ENCODE peak calls at places on chromosomes 2 and 18, in six cellular contexts. M is IMR-90, R is H1, D is neuronal stem cell, B is trophoblast cell, N is mesenchymal stem cell. W is an unnamed sample.

GRCh38 chr18:60466671-60467070 is 94.1 kb upstream of the MC4R start:
- DNase-seq in M (no peak), R (no peak), D (no peak), B (peak; percentile 64), N (no peak), W (no peak)

GRCh38 chr2:110957267-110957666 is 163.4 kb upstream of the BCL2L11 start:
- DNase-seq in M (no peak), R (no peak), D (no peak), B (no peak), N (no peak), W (no peak)

GRCh38 chr2:166792808-166793207 is 95.5 kb upstream of the XIRP2 start:
- DNase-seq in M (no peak), R (no peak), D (no peak), B (peak; percentile 1), N (no peak), W (no peak)

GRCh38 chr18:14976736-14977430 is 228.9 kb downstream of the ANKRD30B start:
- DNase-seq in M (no peak), R (no peak), D (no peak), B (peak; percentile 24), N (no peak), W (peak; percentile 8)

GRCh38 chr18:13313006-13313661 is 94.6 kb downstream of the LDLRAD4 start:
- DNase-seq in M (no peak), R (no peak), D (no peak), B (no peak), N (no peak), W (no peak)

GRCh38 chr2:56682397-56682760 is 498.6 kb downstream of the CCDC85A start:
- DNase-seq in M (no peak), R (no peak), D (no peak), B (no peak), N (peak; percentile 24), W (no peak)

GRCh38 chr2:191318729-191319078 is 73.5 kb downstream of the MYO1B start:
- DNase-seq in M (peak; percentile 85), R (no peak), D (peak; percentile 31), B (peak; percentile 53), N (peak; percentile 86), W (peak; percentile 86)

GRCh38 chr2:240200230-240201051 is 60.0 kb upstream of the OTOS start:
- DNase-seq in M (peak; percentile 6), R (peak; percentile 13), D (no peak), B (no peak), N (no peak), W (no peak)

GRCh38 chr2:191620144-191620543 is 57.8 kb upstream of the NABP1 start:
- DNase-seq in M (peak; percentile 64), R (no peak), D (no peak), B (peak; percentile 94), N (no peak), W (no peak)

GRCh38 chr18:63161728-63162195 is 157.8 kb downstream of the BCL2 start:
- DNase-seq in M (peak; percentile 93), R (no peak), D (no peak), B (peak; percentile 90), N (peak; percentile 93), W (no peak)
- H3K4me2 ChIP-seq in M (peak overlapping the region; percentile 38), R (no peak overlapping the region), D (no peak overlapping the region), B (no peak overlapping the region), N (no peak overlapping the region), W (no peak overlapping the region)

DNA sequence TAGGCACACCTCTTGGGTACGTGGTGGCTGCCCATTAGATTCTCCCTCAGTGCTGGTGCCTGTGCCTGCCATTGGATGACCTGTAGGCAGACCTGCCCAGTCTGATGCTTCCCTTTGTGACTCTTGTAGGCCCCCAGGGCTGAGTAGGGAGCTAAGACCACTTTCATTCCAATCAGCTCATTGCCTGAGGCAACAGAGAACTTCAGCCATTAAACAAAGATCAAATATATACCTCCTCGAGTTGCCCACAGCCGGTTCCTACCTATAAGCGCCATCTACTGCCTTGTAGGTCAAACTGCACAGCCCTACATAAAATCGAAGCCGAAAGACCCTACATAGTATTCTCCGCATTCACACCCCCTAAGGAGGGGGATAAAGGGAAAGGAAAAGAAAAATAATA is 184.6 kb downstream of the ETAA1 start:
- DNase-seq in M (no peak), R (peak; percentile 57), D (no peak), B (no peak), N (no peak), W (peak; percentile 82)
- H4K8ac ChIP-seq in M (no peak overlapping the region), R (peak overlapping the region; percentile 97), D (no peak overlapping the region), B (no peak overlapping the region), N (no peak overlapping the region), W (no peak overlapping the region)

GRCh38 chr18:26415041-26415440 is 133.3 kb downstream of the KCTD1 start:
- DNase-seq in M (no peak), R (no peak), D (no peak), B (no peak), N (no peak), W (no peak)
- H3K4me3 ChIP-seq in M (no peak overlapping the region), R (no peak overlapping the region), D (no peak overlapping the region), B (no peak overlapping the region), N (no peak overlapping the region), W (no peak overlapping the region)

GRCh38 chr2:200397785-200398184 is 91.3 kb downstream of the SPATS2L start:
- DNase-seq in M (peak; percentile 64), R (no peak), D (no peak), B (no peak), N (peak; percentile 15), W (no peak)
- H3K4me2 ChIP-seq in M (peak overlapping the region; percentile 10), R (no peak overlapping the region), D (no peak overlapping the region), B (no peak overlapping the region), N (no peak overlapping the region), W (no peak overlapping the region)

GRCh38 chr2:15874311-15874710 is 66.0 kb upstream of the MYCN start:
- DNase-seq in M (no peak), R (no peak), D (no peak), B (peak; percentile 77), N (no peak), W (peak; percentile 51)
- H4K8ac ChIP-seq in M (no peak overlapping the region), R (no peak overlapping the region), D (no peak overlapping the region), B (no peak overlapping the region), N (no peak overlapping the region), W (no peak overlapping the region)

DNA sequence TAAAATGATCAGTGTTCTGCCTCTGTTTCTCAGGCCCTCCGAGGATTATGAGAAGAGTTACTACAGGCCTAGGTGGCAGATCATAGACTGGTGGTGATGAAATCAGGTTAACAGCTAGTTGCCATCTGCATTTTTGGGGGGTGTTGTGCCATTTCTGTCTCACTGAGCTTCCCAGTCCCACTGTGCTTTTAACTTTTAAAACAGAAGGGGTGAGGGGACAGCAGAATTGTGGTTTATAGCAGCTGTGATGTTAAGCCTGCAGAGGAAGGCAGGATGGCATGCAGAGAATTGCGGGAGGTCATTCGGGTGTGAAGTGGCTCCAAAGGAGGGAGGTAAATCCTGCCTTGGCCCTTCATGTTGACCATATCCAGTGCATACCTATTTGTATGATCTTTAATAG is 5.0 kb downstream of the CAB39 start:
- DNase-seq in M (no peak), R (no peak), D (peak; percentile 12), B (no peak), N (peak; percentile 34), W (peak; percentile 85)
- H3K4me3 ChIP-seq in M (no peak overlapping the region), R (no peak overlapping the region), D (no peak overlapping the region), B (no peak overlapping the region), N (no peak overlapping the region), W (no peak overlapping the region)

DNA sequence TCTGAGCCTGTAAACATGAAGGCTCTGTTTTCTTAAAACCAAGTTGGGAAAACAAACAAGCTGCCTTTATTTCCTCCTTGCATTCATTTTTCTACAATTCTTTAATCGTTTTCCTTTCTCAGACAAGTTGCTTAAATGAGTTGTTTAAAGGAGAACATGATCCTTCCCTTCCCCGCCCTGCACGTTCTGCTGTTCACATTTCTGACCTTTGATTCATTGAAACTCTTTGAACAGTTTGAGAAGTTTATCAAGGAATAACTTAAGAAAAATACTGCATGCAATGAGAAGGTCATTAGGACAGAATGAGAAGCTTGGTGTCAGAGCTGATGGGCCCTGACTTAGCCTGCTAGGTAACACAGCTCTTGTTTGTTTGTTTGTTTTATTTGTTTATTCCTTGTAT is 181.6 kb downstream of the PARD3B start:
- DNase-seq in M (peak; percentile 13), R (no peak), D (no peak), B (no peak), N (no peak), W (no peak)
- H3K4me2 ChIP-seq in M (peak overlapping the region; percentile 29), R (no peak overlapping the region), D (no peak overlapping the region), B (no peak overlapping the region), N (no peak overlapping the region), W (no peak overlapping the region)

DNA sequence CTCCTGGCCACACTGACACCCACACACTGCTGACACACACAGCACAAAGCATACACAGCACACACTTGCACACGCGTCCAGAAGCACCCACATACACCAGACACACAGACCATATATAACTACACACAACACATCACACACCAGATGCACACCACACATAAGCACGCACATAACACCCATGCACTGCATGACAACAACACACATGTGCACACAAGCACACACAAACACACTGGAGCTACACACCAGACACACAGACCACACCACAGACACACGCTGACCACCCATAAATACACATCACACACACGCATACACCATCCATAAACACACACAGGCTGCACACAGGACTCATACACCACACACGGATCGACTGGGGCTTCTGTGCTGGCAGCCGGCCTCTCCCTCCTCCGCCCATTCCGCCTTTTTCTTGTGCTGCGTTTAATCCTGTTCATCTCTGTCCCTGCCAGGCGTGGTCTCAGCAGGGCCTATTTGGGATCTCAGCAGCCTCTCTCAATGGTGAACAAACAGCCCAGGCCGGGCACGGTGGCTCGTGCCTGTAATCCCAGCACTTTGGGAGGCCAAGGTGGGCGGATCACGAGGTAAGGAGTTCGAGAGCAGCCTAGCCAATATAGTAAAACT is 396.9 kb upstream of the MYT1L start:
- DNase-seq in M (no peak), R (no peak), D (no peak), B (no peak), N (no peak), W (no peak)
- H4K8ac ChIP-seq in M (no peak overlapping the region), R (peak overlapping the region; percentile 40), D (no peak overlapping the region), B (no peak overlapping the region), N (no peak overlapping the region), W (no peak overlapping the region)